ENCODE peak calls at places on chromosomes 1 and 21, in eight cellular contexts. N is NCI-H1436 treated with DMSO at 0.1 percent for 48 hours, V is IMR-90, P is H9, G is SK-MEL-5, K is ACHN, T is ascending aorta, D is GM13977. X is an unnamed sample.

GRCh38 chr1:69794831-69795230 is 227.1 kb downstream of the LRRC7 start:
- DNase-seq in N (no peak), V (no peak), P (no peak), G (no peak), K (no peak), T (no peak), D (no peak), X (no peak)

GRCh38 chr1:24216254-24216653 is 29.2 kb upstream of the IFNLR1 start:
- DNase-seq in N (no peak), V (no peak), P (no peak), G (no peak), K (peak), T (no peak), D (no peak), X (no peak)

GRCh38 chr1:183544598-183545297 is 45.5 kb downstream of the NCF2 start:
- DNase-seq in N (no peak), V (no peak), P (no peak), G (no peak), K (peak), T (no peak), D (no peak), X (no peak)

GRCh38 chr1:175146535-175147213 is 45.9 kb downstream of the KIAA0040 start:
- DNase-seq in N (no peak), V (peak), P (peak), G (peak), K (peak), T (peak), D (peak), X (no peak)

GRCh38 chr21:46009951-46010655 is 28.5 kb downstream of the COL6A1 start:
- DNase-seq in N (no peak), V (no peak), P (peak), G (no peak), K (no peak), T (no peak), D (no peak), X (no peak)

GRCh38 chr1:204240233-204240632 is 26.4 kb upstream of the GOLT1A start:
- DNase-seq in N (no peak), V (no peak), P (no peak), G (no peak), K (no peak), T (no peak), D (no peak), X (no peak)

GRCh38 chr1:226798427-226799411 is 59.6 kb upstream of the ITPKB start:
- DNase-seq in N (no peak), V (no peak), P (no peak), G (no peak), K (no peak), T (no peak), D (peak), X (no peak)

GRCh38 chr1:209876091-209876800 is 48.5 kb downstream of the UTP25 start:
- DNase-seq in N (no peak), V (no peak), P (no peak), G (no peak), K (no peak), T (no peak), D (no peak), X (no peak)

GRCh38 chr21:41640756-41641509 is 125.9 kb downstream of the RIPK4 start:
- DNase-seq in N (no peak), V (peak), P (no peak), G (peak), K (no peak), T (no peak), D (no peak), X (no peak)

GRCh38 chr1:47756006-47756405 is 241.2 kb downstream of the TRABD2B start:
- DNase-seq in N (no peak), V (no peak), P (peak), G (no peak), K (no peak), T (peak), D (no peak), X (no peak)

GRCh38 chr1:11478571-11479374 is at the start of gene DISP3:
- DNase-seq in N (no peak), V (peak), P (peak), G (peak), K (peak), T (no peak), D (peak), X (peak)

GRCh38 chr1:169486281-169486904 is 649 bp upstream of the SLC19A2 start:
- DNase-seq in N (no peak), V (peak), P (no peak), G (no peak), K (peak), T (no peak), D (no peak), X (no peak)

GRCh38 chr1:225880636-225881035 is 1.5 kb downstream of the TMEM63A start:
- DNase-seq in N (no peak), V (no peak), P (no peak), G (no peak), K (no peak), T (no peak), D (no peak), X (no peak)

GRCh38 chr1:43293896-43294760 is 6.7 kb upstream of the TIE1 start:
- DNase-seq in N (no peak), V (peak), P (no peak), G (no peak), K (no peak), T (no peak), D (no peak), X (peak)

GRCh38 chr1:207140536-207140935 is 36.5 kb downstream of the C4BPA start:
- DNase-seq in N (no peak), V (no peak), P (no peak), G (no peak), K (no peak), T (no peak), D (no peak), X (peak)

GRCh38 chr1:237873487-237873927 is 17.2 kb downstream of the ZP4 start:
- DNase-seq in N (no peak), V (peak), P (peak), G (peak), K (peak), T (no peak), D (no peak), X (peak)

GRCh38 chr1:33852711-33853110 is 11.2 kb upstream of the HMGB4 start:
- DNase-seq in N (no peak), V (no peak), P (no peak), G (no peak), K (no peak), T (no peak), D (no peak), X (no peak)

GRCh38 chr1:97893844-97894243 is 27.0 kb downstream of the DPYD start:
- DNase-seq in N (no peak), V (peak), P (no peak), G (no peak), K (no peak), T (no peak), D (no peak), X (no peak)

GRCh38 chr1:212286437-212287131 is 1.4 kb downstream of the PPP2R5A start:
- DNase-seq in N (no peak), V (peak), P (no peak), G (peak), K (peak), T (no peak), D (no peak), X (no peak)

GRCh38 chr1:114209971-114210370 is 56.3 kb upstream of the SYT6 start:
- DNase-seq in N (no peak), V (no peak), P (peak), G (peak), K (no peak), T (no peak), D (no peak), X (no peak)

GRCh38 chr21:17514124-17514481 is 1.3 kb downstream of the CXADR start:
- DNase-seq in N (no peak), V (no peak), P (peak), G (peak), K (no peak), T (no peak), D (no peak), X (no peak)

GRCh38 chr1:237183963-237184540 is 142.1 kb downstream of the RYR2 start:
- DNase-seq in N (no peak), V (no peak), P (peak), G (no peak), K (no peak), T (no peak), D (no peak), X (no peak)

GRCh38 chr1:28416509-28417194 is 47.1 kb downstream of the PHACTR4 start:
- DNase-seq in N (no peak), V (no peak), P (no peak), G (no peak), K (no peak), T (no peak), D (no peak), X (no peak)

GRCh38 chr1:177847843-177848242 is 122.0 kb downstream of the SEC16B start:
- DNase-seq in N (no peak), V (peak), P (no peak), G (no peak), K (no peak), T (no peak), D (no peak), X (peak)

GRCh38 chr1:218439541-218440295 is 94.6 kb downstream of the TGFB2 start:
- DNase-seq in N (no peak), V (peak), P (peak), G (peak), K (no peak), T (peak), D (no peak), X (no peak)

GRCh38 chr1:15902882-15903281 is 55.4 kb downstream of the SPEN start:
- DNase-seq in N (no peak), V (peak), P (no peak), G (no peak), K (peak), T (no peak), D (no peak), X (peak)